ENCODE peak calls at places on chromosomes 16 and 17, in four cellular contexts. L is CD8-positive, alpha-beta memory T cell; I is NCI-H460; J is OCI-LY7. G is an unnamed sample.
A peak's percentile ranks its signal among the peaks of the same experiment; 100 is the strongest.

GRCh38 chr16:405548-406506 is 4.1 kb downstream of the DECR2 start:
- DNase-seq in L (no peak), I (no peak), J (no peak), G (no peak)

GRCh38 chr16:81738831-81739496 is 40.1 kb upstream of the PLCG2 start:
- DNase-seq in L (no peak), I (no peak), J (peak; percentile 93), G (no peak)

GRCh38 chr17:2173005-2173404 is 118.1 kb downstream of the HIC1 start:
- DNase-seq in L (no peak), I (no peak), J (no peak), G (no peak)

GRCh38 chr17:65166785-65167184 is 29.6 kb downstream of the RGS9 start:
- DNase-seq in L (no peak), I (no peak), J (no peak), G (no peak)

GRCh38 chr17:66715745-66716156 is 119.2 kb upstream of the CACNG5 start:
- DNase-seq in L (no peak), I (peak; percentile 80), J (peak; percentile 81), G (peak; percentile 76)

GRCh38 chr17:75125984-75126383 is 5.6 kb downstream of the NT5C start:
- DNase-seq in L (no peak), I (no peak), J (peak; percentile 39), G (no peak)

GRCh38 chr17:27602721-27603445 is 28.1 kb upstream of the LGALS9 start:
- DNase-seq in L (peak; percentile 65), I (peak; percentile 65), J (peak; percentile 72), G (peak; percentile 76)

GRCh38 chr16:10961231-10961630 is 16.9 kb downstream of the CLEC16A start:
- DNase-seq in L (no peak), I (no peak), J (no peak), G (no peak)

GRCh38 chr16:11621539-11621919 is 34.8 kb upstream of the LITAF start:
- DNase-seq in L (no peak), I (no peak), J (peak; percentile 44), G (no peak)

GRCh38 chr17:79944251-79944812 is 91.3 kb downstream of the TBC1D16 start:
- DNase-seq in L (no peak), I (no peak), J (no peak), G (no peak)

GRCh38 chr17:79002796-79003593 is 6.6 kb downstream of the CANT1 start:
- DNase-seq in L (no peak), I (no peak), J (no peak), G (no peak)

GRCh38 chr16:20308266-20308665 is 19.0 kb downstream of the GP2 start:
- DNase-seq in L (no peak), I (no peak), J (no peak), G (no peak)

GRCh38 chr17:59330314-59330942 is 1.0 kb upstream of the YPEL2 start:
- DNase-seq in L (no peak), I (no peak), J (no peak), G (peak; percentile 82)

GRCh38 chr16:26530584-26531289 is 536.0 kb upstream of the C16orf82 start:
- DNase-seq in L (no peak), I (no peak), J (no peak), G (no peak)

GRCh38 chr16:31108794-31109558 is 790 bp downstream of the BCKDK start:
- DNase-seq in L (no peak), I (no peak), J (no peak), G (no peak)

GRCh38 chr17:32588135-32588534 is 101.3 kb downstream of the CDK5R1 start:
- DNase-seq in L (no peak), I (no peak), J (no peak), G (no peak)

GRCh38 chr17:50565559-50566350 is 5.2 kb downstream of the CACNA1G start:
- DNase-seq in L (no peak), I (no peak), J (no peak), G (no peak)